ENCODE peak calls at places on chromosomes 13 and 19, in ten cellular contexts. P, M, B, D, C, Q, O, R, K and T are unnamed samples.

GRCh38 chr19:49859838-49860715 is 7.3 kb downstream of the PNKP start:
- DNase-seq in P (no peak), M (no peak), B (peak; percentile 3), D (no peak), C (no peak), Q (no peak), O (no peak), R (no peak), K (no peak), T (peak; percentile 55)

GRCh38 chr19:15371786-15372380 is 7.7 kb downstream of the AKAP8 start:
- DNase-seq in P (no peak), M (no peak), B (no peak), D (no peak), C (no peak), Q (no peak), O (no peak), R (no peak), K (no peak), T (no peak)

GRCh38 chr19:56504581-56504980 is 3.1 kb upstream of the ZNF471 start:
- DNase-seq in P (no peak), M (peak; percentile 54), B (no peak), D (no peak), C (no peak), Q (no peak), O (no peak), R (no peak), K (no peak), T (no peak)

GRCh38 chr19:47057328-47057727 is 8.9 kb upstream of the TMEM160 start:
- DNase-seq in P (no peak), M (peak; percentile 56), B (no peak), D (no peak), C (no peak), Q (no peak), O (no peak), R (no peak), K (no peak), T (no peak)

GRCh38 chr13:22915442-22916082 is 265.2 kb upstream of the SGCG start:
- DNase-seq in P (peak; percentile 40), M (peak; percentile 18), B (peak; percentile 29), D (peak; percentile 5), C (peak; percentile 60), Q (peak; percentile 84), O (peak; percentile 88), R (no peak), K (no peak), T (peak; percentile 86)

GRCh38 chr19:58551577-58552471 is 3.1 kb downstream of the CHMP2A start:
- DNase-seq in P (no peak), M (no peak), B (no peak), D (no peak), C (no peak), Q (no peak), O (peak; percentile 27), R (no peak), K (no peak), T (no peak)

GRCh38 chr13:20709782-20710181 is 6.3 kb downstream of the IL17D start:
- DNase-seq in P (no peak), M (no peak), B (no peak), D (no peak), C (no peak), Q (no peak), O (no peak), R (no peak), K (no peak), T (no peak)

GRCh38 chr19:31349160-31349881 is at the start of gene TSHZ3:
- DNase-seq in P (peak; percentile 51), M (peak; percentile 59), B (no peak), D (no peak), C (no peak), Q (peak; percentile 83), O (peak; percentile 81), R (no peak), K (peak; percentile 64), T (peak; percentile 87)

GRCh38 chr13:110187501-110188161 is 119.3 kb downstream of the COL4A1 start:
- DNase-seq in P (no peak), M (peak; percentile 88), B (no peak), D (no peak), C (no peak), Q (no peak), O (no peak), R (peak; percentile 15), K (peak; percentile 35), T (no peak)

GRCh38 chr19:41927810-41928192 is 448 bp downstream of the ERFL start:
- DNase-seq in P (no peak), M (no peak), B (no peak), D (no peak), C (peak; percentile 65), Q (peak; percentile 64), O (no peak), R (no peak), K (no peak), T (no peak)

GRCh38 chr19:51272183-51272817 is 21.4 kb downstream of the SIGLECL1 start:
- DNase-seq in P (no peak), M (no peak), B (no peak), D (no peak), C (no peak), Q (no peak), O (no peak), R (no peak), K (no peak), T (peak; percentile 42)

GRCh38 chr13:23960566-23961156 is 63.4 kb upstream of the C1QTNF9B start:
- DNase-seq in P (no peak), M (peak; percentile 46), B (peak; percentile 43), D (no peak), C (peak; percentile 27), Q (peak; percentile 57), O (no peak), R (no peak), K (no peak), T (no peak)

GRCh38 chr13:20990910-20991525 is 70.4 kb downstream of the LATS2 start:
- DNase-seq in P (no peak), M (no peak), B (no peak), D (no peak), C (no peak), Q (no peak), O (no peak), R (no peak), K (no peak), T (no peak)

GRCh38 chr13:102658678-102659077 is 36.2 kb downstream of the METTL21C start:
- DNase-seq in P (no peak), M (no peak), B (no peak), D (peak; percentile 73), C (no peak), Q (no peak), O (no peak), R (no peak), K (no peak), T (no peak)

GRCh38 chr13:36163809-36164308 is 32.7 kb upstream of the DCLK1 start:
- DNase-seq in P (peak; percentile 45), M (peak; percentile 95), B (no peak), D (peak; percentile 45), C (no peak), Q (no peak), O (no peak), R (peak; percentile 55), K (peak; percentile 59), T (peak; percentile 77)

GRCh38 chr13:94641432-94641941 is 39.8 kb downstream of the GPR180 start:
- DNase-seq in P (no peak), M (peak; percentile 62), B (no peak), D (no peak), C (no peak), Q (no peak), O (no peak), R (peak; percentile 67), K (peak; percentile 43), T (no peak)

GRCh38 chr19:33299061-33299665 is 3.2 kb downstream of the CEBPA start:
- DNase-seq in P (no peak), M (no peak), B (no peak), D (no peak), C (no peak), Q (peak; percentile 46), O (no peak), R (no peak), K (no peak), T (no peak)

GRCh38 chr13:103188688-103189326 is 122.6 kb upstream of the SLC10A2 start:
- DNase-seq in P (no peak), M (no peak), B (peak; percentile 41), D (no peak), C (peak; percentile 13), Q (peak; percentile 6), O (no peak), R (no peak), K (no peak), T (no peak)

GRCh38 chr13:97212540-97213146 is 9.5 kb upstream of the MBNL2 start:
- DNase-seq in P (peak; percentile 42), M (peak; percentile 60), B (peak; percentile 37), D (no peak), C (peak; percentile 4), Q (no peak), O (no peak), R (no peak), K (no peak), T (no peak)
- TF ChIP-seq CTCF in P (peak; percentile 50), M (peak; percentile 84), B (peak; percentile 54), D (peak; percentile 51), C (peak; percentile 60), Q (peak; percentile 47), O (peak; percentile 62), R (peak; percentile 77), K (peak; percentile 75), T (peak; percentile 50)

GRCh38 chr19:40776966-40777794 is 867 bp upstream of the RAB4B start:
- DNase-seq in P (peak; percentile 94), M (peak; percentile 95), B (peak; percentile 99), D (peak; percentile 79), C (peak; percentile 98), Q (peak; percentile 97), O (peak; percentile 93), R (peak; percentile 80), K (peak; percentile 78), T (peak; percentile 92)
- TF ChIP-seq CTCF in P (no peak), M (peak; percentile 2), B (no peak), D (no peak), C (no peak), Q (no peak), O (no peak), R (no peak), K (no peak), T (no peak)

DNA sequence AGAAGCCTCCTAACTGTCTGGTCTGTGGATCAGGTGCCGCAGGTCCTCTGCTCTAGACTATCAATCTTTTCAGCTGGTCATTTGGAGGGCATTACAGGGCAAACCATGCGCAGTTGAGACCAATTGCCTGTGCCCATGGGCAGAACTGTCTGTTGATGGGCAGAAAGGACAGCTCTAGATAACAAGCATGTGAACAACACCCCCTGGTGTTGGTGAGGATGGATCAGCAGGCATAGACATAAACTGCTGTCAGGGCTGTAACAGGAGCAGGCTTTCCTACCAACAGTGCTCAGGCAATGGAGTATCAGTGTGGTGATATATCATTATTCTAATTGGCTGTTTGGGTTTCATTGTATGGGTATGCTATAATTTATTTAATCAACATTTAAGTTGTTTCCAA is 104.7 kb upstream of the KL start:
- DNase-seq in P (no peak), M (peak; percentile 51), B (peak; percentile 69), D (peak; percentile 14), C (peak; percentile 30), Q (peak; percentile 54), O (peak; percentile 70), R (no peak), K (peak; percentile 20), T (no peak)
- TF ChIP-seq CTCF in P (no peak), M (peak; percentile 75), B (peak; percentile 46), D (peak; percentile 43), C (peak; percentile 52), Q (peak; percentile 60), O (peak; percentile 67), R (peak; percentile 56), K (peak; percentile 63), T (no peak)

DNA sequence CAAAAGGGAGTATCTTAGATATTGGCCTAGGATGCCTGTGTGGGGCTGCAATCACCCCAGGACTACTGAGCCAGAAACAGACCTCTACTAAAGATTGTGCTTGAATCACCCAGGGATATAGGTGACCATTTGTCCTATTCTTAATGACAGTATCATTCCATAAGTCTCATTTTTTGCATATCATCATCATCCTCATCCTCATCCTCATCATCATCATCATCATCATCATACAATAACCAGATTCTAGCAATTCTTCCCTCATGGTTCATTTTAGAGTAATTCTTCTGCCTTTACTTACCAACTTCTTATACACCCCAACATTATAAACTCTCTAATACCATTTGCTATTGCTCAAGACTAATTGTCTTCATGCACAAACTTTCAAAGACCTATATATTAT is 226.6 kb downstream of the B3GLCT start:
- DNase-seq in P (no peak), M (no peak), B (no peak), D (no peak), C (no peak), Q (no peak), O (no peak), R (no peak), K (no peak), T (no peak)
- TF ChIP-seq CTCF in P (no peak), M (no peak), B (no peak), D (no peak), C (no peak), Q (no peak), O (no peak), R (no peak), K (no peak), T (no peak)